ENCODE peak calls at places on chromosome 2, in nine cellular contexts. M is T-cell; O is NCI-H1436; D is activated T-cell treated with anti-CD3 and anti-CD28 coated beads, Interleukin-2, amount 50 U/mL, for 72 hours; E is HCEC 1CT; J is GM23338; X is lower leg skin; R is NT2/D1; W is left ventricle myocardium inferior. V is an unnamed sample.

GRCh38 chr2:195532255-195532627 is 124.8 kb upstream of the SLC39A10 start:
- DNase-seq in M (no peak), O (no peak), D (no peak), E (no peak), J (no peak), X (no peak), R (no peak), W (no peak), V (no peak)

GRCh38 chr2:64325852-64326577 is 127.9 kb upstream of the LGALSL start:
- DNase-seq in M (peak), O (no peak), D (peak), E (no peak), J (no peak), X (no peak), R (no peak), W (no peak), V (peak)

GRCh38 chr2:127080941-127081769 is 25.8 kb downstream of the BIN1 start:
- DNase-seq in M (peak), O (no peak), D (peak), E (no peak), J (no peak), X (no peak), R (no peak), W (no peak), V (no peak)

GRCh38 chr2:202142540-202142939 is 69.5 kb downstream of the KIAA2012 start:
- DNase-seq in M (no peak), O (no peak), D (no peak), E (no peak), J (no peak), X (no peak), R (no peak), W (no peak), V (no peak)

GRCh38 chr2:9753665-9754531 is 89.4 kb upstream of the TAF1B start:
- DNase-seq in M (no peak), O (no peak), D (peak), E (no peak), J (no peak), X (no peak), R (no peak), W (no peak), V (no peak)

GRCh38 chr2:240947607-240948006 is 41.5 kb downstream of the CROCC2 start:
- DNase-seq in M (no peak), O (no peak), D (no peak), E (no peak), J (no peak), X (peak), R (no peak), W (peak), V (no peak)

GRCh38 chr2:83305758-83306378 is 1153.2 kb downstream of the SUCLG1 start:
- DNase-seq in M (no peak), O (no peak), D (no peak), E (no peak), J (no peak), X (no peak), R (no peak), W (no peak), V (no peak)

GRCh38 chr2:106337963-106338515 is 130.2 kb downstream of the RGPD3 start:
- DNase-seq in M (no peak), O (no peak), D (no peak), E (no peak), J (no peak), X (no peak), R (no peak), W (no peak), V (no peak)

GRCh38 chr2:113117594-113118262 is 9.7 kb upstream of the IL1RN start:
- DNase-seq in M (no peak), O (no peak), D (peak), E (no peak), J (no peak), X (peak), R (no peak), W (no peak), V (no peak)

GRCh38 chr2:179422037-179422643 is 157.5 kb upstream of the SESTD1 start:
- DNase-seq in M (peak), O (peak), D (peak), E (peak), J (peak), X (peak), R (peak), W (peak), V (no peak)

GRCh38 chr2:177783835-177784448 is 288.6 kb downstream of the PDE11A start:
- DNase-seq in M (no peak), O (no peak), D (no peak), E (peak), J (no peak), X (no peak), R (no peak), W (no peak), V (no peak)

GRCh38 chr2:216118474-216118873 is 9.3 kb downstream of the XRCC5 start:
- DNase-seq in M (no peak), O (no peak), D (no peak), E (no peak), J (no peak), X (no peak), R (no peak), W (no peak), V (no peak)

GRCh38 chr2:118169359-118170005 is 81.2 kb downstream of the INSIG2 start:
- DNase-seq in M (no peak), O (no peak), D (peak), E (no peak), J (peak), X (peak), R (no peak), W (peak), V (no peak)

GRCh38 chr2:26683583-26683982 is 8.9 kb upstream of the KCNK3 start:
- DNase-seq in M (no peak), O (no peak), D (no peak), E (no peak), J (no peak), X (no peak), R (no peak), W (no peak), V (no peak)

GRCh38 chr2:160695402-160696060 is 201.9 kb upstream of the RBMS1 start:
- DNase-seq in M (no peak), O (peak), D (no peak), E (peak), J (no peak), X (no peak), R (no peak), W (no peak), V (no peak)

GRCh38 chr2:217897816-217898806 is 104.7 kb downstream of the TNS1 start:
- DNase-seq in M (no peak), O (no peak), D (no peak), E (no peak), J (no peak), X (no peak), R (no peak), W (peak), V (no peak)

GRCh38 chr2:102418421-102418961 is 4.5 kb upstream of the IL18RAP start:
- DNase-seq in M (no peak), O (no peak), D (no peak), E (no peak), J (no peak), X (no peak), R (no peak), W (no peak), V (no peak)

GRCh38 chr2:64128943-64129391 is 15.3 kb downstream of the PELI1 start:
- DNase-seq in M (no peak), O (no peak), D (no peak), E (no peak), J (no peak), X (no peak), R (no peak), W (no peak), V (no peak)

GRCh38 chr2:583666-584065 is 93.5 kb downstream of the TMEM18 start:
- DNase-seq in M (no peak), O (no peak), D (no peak), E (no peak), J (peak), X (peak), R (no peak), W (no peak), V (no peak)

GRCh38 chr2:185738679-185739472 is at the start of gene FSIP2:
- DNase-seq in M (no peak), O (no peak), D (peak), E (peak), J (peak), X (peak), R (peak), W (peak), V (peak)

GRCh38 chr2:3322311-3322970 is 55.2 kb downstream of the EIPR1 start:
- DNase-seq in M (no peak), O (no peak), D (no peak), E (no peak), J (no peak), X (no peak), R (no peak), W (no peak), V (no peak)

GRCh38 chr2:61978522-61978921 is 73.0 kb downstream of the COMMD1 start:
- DNase-seq in M (no peak), O (no peak), D (no peak), E (peak), J (no peak), X (no peak), R (no peak), W (peak), V (no peak)

GRCh38 chr2:118718921-118719320 is 128.5 kb downstream of the EN1 start:
- DNase-seq in M (no peak), O (no peak), D (no peak), E (no peak), J (no peak), X (no peak), R (no peak), W (no peak), V (no peak)

GRCh38 chr2:118906186-118906585 is 35.8 kb upstream of the MARCO start:
- DNase-seq in M (no peak), O (no peak), D (no peak), E (no peak), J (no peak), X (no peak), R (no peak), W (no peak), V (no peak)

V was measured in GM12892.